ENCODE peak calls at places on chromosomes 16 and 17, in ten cellular contexts. F, V, W, Q, A, N, B, L, H and J are unnamed samples.

GRCh38 chr17:151004-151403 is 13.6 kb downstream of the SCGB1C2 start:
- DNase-seq in F (no peak), V (no peak), W (no peak), Q (no peak), A (no peak), N (no peak), B (peak), L (peak), H (no peak), J (no peak)

GRCh38 chr16:19863990-19864389 is 20.7 kb downstream of the GPRC5B start:
- DNase-seq in F (no peak), V (no peak), W (no peak), Q (no peak), A (no peak), N (no peak), B (no peak), L (no peak), H (no peak), J (no peak)

GRCh38 chr17:79808763-79809529 is 12.1 kb upstream of the CBX8 start:
- DNase-seq in F (no peak), V (peak), W (peak), Q (peak), A (no peak), N (no peak), B (no peak), L (no peak), H (no peak), J (peak)

GRCh38 chr16:54936086-54936978 is 5.7 kb downstream of the IRX5 start:
- DNase-seq in F (no peak), V (peak), W (no peak), Q (no peak), A (no peak), N (peak), B (no peak), L (no peak), H (no peak), J (peak)

GRCh38 chr16:85359147-85359822 is 247.0 kb upstream of the CIBAR2 start:
- DNase-seq in F (peak), V (no peak), W (no peak), Q (peak), A (no peak), N (no peak), B (no peak), L (no peak), H (no peak), J (peak)

GRCh38 chr17:70564006-70564620 is 394.8 kb downstream of the KCNJ2 start:
- DNase-seq in F (peak), V (no peak), W (no peak), Q (no peak), A (no peak), N (peak), B (no peak), L (no peak), H (no peak), J (no peak)

GRCh38 chr17:29568331-29569244 is at the start of gene TP53I13:
- DNase-seq in F (peak), V (peak), W (peak), Q (peak), A (peak), N (peak), B (peak), L (peak), H (peak), J (peak)

GRCh38 chr17:62869885-62870580 is 61.9 kb upstream of the MARCHF10 start:
- DNase-seq in F (peak), V (no peak), W (peak), Q (no peak), A (no peak), N (no peak), B (no peak), L (no peak), H (no peak), J (no peak)

GRCh38 chr16:75477680-75478473 is 13.4 kb upstream of the TMEM170A start:
- DNase-seq in F (no peak), V (no peak), W (no peak), Q (no peak), A (no peak), N (no peak), B (no peak), L (no peak), H (no peak), J (peak)

GRCh38 chr16:59188029-59188428 is 453.9 kb upstream of the GOT2 start:
- DNase-seq in F (no peak), V (no peak), W (no peak), Q (no peak), A (no peak), N (no peak), B (no peak), L (no peak), H (no peak), J (no peak)

GRCh38 chr16:69351309-69352027 is at the start of gene TMED6:
- DNase-seq in F (no peak), V (no peak), W (no peak), Q (peak), A (no peak), N (no peak), B (no peak), L (peak), H (no peak), J (no peak)

GRCh38 chr17:41687828-41688640 is 651 bp upstream of the EIF1 start:
- DNase-seq in F (peak), V (peak), W (peak), Q (peak), A (peak), N (no peak), B (peak), L (no peak), H (no peak), J (peak)

GRCh38 chr17:67532326-67532871 is 155.3 kb downstream of the PITPNC1 start:
- DNase-seq in F (no peak), V (peak), W (no peak), Q (peak), A (no peak), N (no peak), B (no peak), L (no peak), H (no peak), J (no peak)

GRCh38 chr17:15659236-15659635 is 24.9 kb downstream of the TRIM16 start:
- DNase-seq in F (no peak), V (no peak), W (no peak), Q (no peak), A (no peak), N (no peak), B (no peak), L (no peak), H (no peak), J (no peak)

GRCh38 chr16:74771656-74772315 is 2.8 kb downstream of the FA2H start:
- DNase-seq in F (no peak), V (no peak), W (no peak), Q (no peak), A (no peak), N (no peak), B (no peak), L (no peak), H (no peak), J (no peak)

GRCh38 chr17:36935681-36936454 is 1.4 kb upstream of the LHX1 start:
- DNase-seq in F (no peak), V (no peak), W (peak), Q (no peak), A (no peak), N (no peak), B (no peak), L (no peak), H (no peak), J (no peak)

GRCh38 chr17:48478224-48479013 is 48.4 kb upstream of the SKAP1 start:
- DNase-seq in F (no peak), V (no peak), W (no peak), Q (no peak), A (no peak), N (no peak), B (no peak), L (no peak), H (no peak), J (peak)

GRCh38 chr16:2969545-2970521 is 685 bp downstream of the PAQR4 start:
- DNase-seq in F (peak), V (peak), W (peak), Q (peak), A (no peak), N (peak), B (peak), L (peak), H (no peak), J (peak)

GRCh38 chr17:8022358-8023038 is 16.4 kb upstream of the ALOX15B start:
- DNase-seq in F (peak), V (no peak), W (no peak), Q (no peak), A (no peak), N (no peak), B (no peak), L (no peak), H (no peak), J (no peak)

GRCh38 chr16:80940069-80940856 is 66.4 kb downstream of the CMC2 start:
- DNase-seq in F (peak), V (no peak), W (no peak), Q (no peak), A (no peak), N (no peak), B (no peak), L (no peak), H (no peak), J (no peak)

GRCh38 chr16:49181812-49182211 is 99.8 kb downstream of the CBLN1 start:
- DNase-seq in F (no peak), V (no peak), W (no peak), Q (no peak), A (no peak), N (no peak), B (no peak), L (no peak), H (no peak), J (peak)

GRCh38 chr17:42783062-42783777 is 2.8 kb downstream of the WNK4 start:
- DNase-seq in F (peak), V (no peak), W (peak), Q (no peak), A (no peak), N (peak), B (no peak), L (no peak), H (no peak), J (no peak)

GRCh38 chr17:9195961-9196668 is 174.8 kb downstream of the NTN1 start:
- DNase-seq in F (no peak), V (peak), W (no peak), Q (no peak), A (no peak), N (no peak), B (no peak), L (no peak), H (no peak), J (no peak)

GRCh38 chr17:76723812-76724211 is 2.6 kb downstream of the JMJD6 start:
- DNase-seq in F (no peak), V (no peak), W (no peak), Q (no peak), A (no peak), N (no peak), B (no peak), L (no peak), H (no peak), J (no peak)

GRCh38 chr17:76727745-76728456 is 1.3 kb downstream of the METTL23 start:
- DNase-seq in F (no peak), V (no peak), W (no peak), Q (no peak), A (no peak), N (peak), B (peak), L (no peak), H (no peak), J (peak)

GRCh38 chr17:76726231-76726765 is at the start of gene JMJD6:
- DNase-seq in F (peak), V (peak), W (peak), Q (peak), A (peak), N (peak), B (peak), L (peak), H (peak), J (peak)

GRCh38 chr17:76725580-76726230 is 701 bp downstream of the JMJD6 start:
- DNase-seq in F (peak), V (peak), W (peak), Q (peak), A (peak), N (peak), B (peak), L (peak), H (no peak), J (peak)

DNA sequence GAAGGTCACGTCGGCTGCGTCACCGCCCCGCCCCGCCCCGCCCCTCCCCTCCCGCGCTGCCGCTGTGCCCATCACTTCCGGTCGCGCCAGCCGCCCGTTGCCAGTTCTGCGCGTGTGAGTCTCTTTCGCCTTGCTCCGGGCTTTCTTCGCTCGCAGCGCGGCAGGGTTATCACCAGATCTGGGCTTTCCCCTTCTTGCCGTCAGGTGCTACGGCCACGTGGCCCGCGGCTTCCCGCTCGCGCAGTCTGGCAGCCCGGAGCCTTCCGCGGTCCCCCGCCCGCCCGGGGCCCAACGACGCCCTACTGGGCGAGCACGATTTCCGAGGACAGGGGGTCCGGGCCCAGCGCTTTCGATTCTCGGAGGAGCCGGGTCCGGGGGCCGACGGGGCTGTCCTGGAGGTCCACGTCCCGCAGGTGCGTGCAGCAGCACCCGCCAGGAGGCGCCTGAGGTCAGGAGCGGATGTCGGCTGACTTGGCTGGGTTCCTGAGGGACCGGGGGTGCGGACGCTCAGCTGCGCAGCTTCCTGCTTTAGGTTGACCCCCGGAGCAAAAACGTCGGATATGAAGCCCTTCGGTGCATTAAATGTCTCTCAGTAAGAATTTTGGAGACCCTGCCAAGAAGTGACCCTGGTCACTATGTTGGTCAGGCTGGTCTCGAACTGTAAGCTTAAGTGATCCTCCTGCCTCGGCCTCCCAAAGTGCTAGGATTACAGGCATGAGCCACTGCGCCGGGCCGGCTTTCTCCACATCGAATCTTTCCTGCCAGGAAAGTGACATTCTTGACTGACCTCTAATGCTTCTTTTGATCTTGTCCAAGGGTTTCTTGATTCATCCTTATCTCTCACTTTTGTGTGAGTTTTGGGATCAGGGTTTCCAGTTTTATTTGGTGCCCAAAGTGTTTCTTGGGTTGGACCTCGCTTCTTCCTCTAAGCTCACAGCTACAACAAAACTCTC is at the start of gene METTL23:
- DNase-seq in F (peak), V (peak), W (peak), Q (peak), A (peak), N (peak), B (peak), L (peak), H (no peak), J (peak)
- TF ChIP-seq POLR2A in F (peak), V (no peak), W (peak), Q (no peak), A (no peak), N (peak), B (peak), L (no peak), H (no peak), J (peak)

DNA sequence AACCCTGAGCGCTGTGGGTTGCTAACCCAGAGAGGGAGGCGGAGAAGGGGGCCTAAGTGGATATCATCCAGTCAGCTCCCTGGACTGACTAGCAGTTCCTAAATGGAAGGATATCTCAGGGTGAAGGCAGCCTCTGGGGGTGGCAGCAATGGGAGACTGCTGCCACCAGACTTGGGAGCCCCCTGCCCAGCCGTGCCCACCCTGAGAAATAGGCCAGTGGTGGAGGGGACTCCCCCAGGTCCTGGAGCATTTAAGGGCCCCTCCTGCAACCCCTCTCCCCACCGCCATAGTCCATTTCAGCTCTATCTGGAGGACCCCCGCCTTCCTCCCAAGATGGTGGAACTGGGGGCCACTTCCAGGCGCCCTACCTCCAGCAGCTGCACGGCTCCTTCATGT is 8.4 kb downstream of the TSPOAP1 start:
- DNase-seq in F (no peak), V (no peak), W (no peak), Q (no peak), A (no peak), N (no peak), B (no peak), L (peak), H (no peak), J (no peak)
- H3K4me3 ChIP-seq in F (no peak), V (no peak), W (no peak), Q (no peak), A (no peak), N (no peak), B (no peak), L (no peak), H (no peak), J (no peak)

DNA sequence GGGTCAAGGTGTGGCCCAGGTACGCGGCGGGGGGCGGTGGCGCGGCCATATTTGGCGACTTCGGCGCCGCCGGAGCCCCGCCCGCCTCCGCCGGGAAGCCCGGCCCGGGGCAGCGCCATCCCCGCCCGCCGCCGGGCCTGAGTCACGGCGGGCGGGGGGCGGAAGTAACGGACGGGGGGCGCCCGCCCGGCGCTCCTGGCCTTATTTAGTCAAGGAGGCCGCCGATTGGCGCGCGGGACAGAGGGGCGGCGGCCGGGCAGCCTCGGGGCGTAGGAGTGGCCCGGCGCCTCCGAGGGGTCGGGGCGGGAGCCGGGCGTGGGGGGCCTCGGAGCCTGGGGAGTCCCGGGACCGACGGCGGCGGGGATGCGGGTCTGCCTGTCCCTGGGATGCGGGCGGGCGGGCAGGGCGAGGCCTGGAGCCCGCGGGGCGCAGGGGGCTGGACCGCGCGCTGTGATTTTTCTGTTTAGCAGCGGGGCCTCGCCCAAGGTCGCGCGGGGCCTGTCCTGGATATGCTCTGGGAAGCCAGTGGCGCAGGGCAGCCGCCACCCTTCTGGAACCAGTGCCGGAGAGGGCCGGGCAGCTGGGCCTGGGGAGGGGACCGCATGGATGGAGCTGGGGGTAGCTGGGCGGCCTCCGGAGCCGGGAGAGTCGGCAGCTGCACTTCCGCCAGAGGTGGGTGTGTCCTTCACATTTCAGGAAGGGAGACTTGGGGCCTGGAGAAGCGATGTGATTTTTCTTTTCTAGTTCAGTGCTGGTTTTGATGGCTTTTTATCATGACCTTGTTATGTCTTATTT is 2.3 kb upstream of the ACTG1 start:
- DNase-seq in F (peak), V (peak), W (peak), Q (peak), A (peak), N (peak), B (peak), L (peak), H (no peak), J (peak)
- TF ChIP-seq POLR2A in F (no peak), V (peak), W (peak), Q (peak), A (peak), N (peak), B (peak), L (peak), H (peak), J (peak)

GRCh38 chr16:10708969-10709368 is 14.2 kb upstream of the TEKT5 start:
- DNase-seq in F (no peak), V (no peak), W (no peak), Q (no peak), A (no peak), N (no peak), B (no peak), L (no peak), H (no peak), J (no peak)
- H3K4me3 ChIP-seq in F (no peak), V (no peak), W (no peak), Q (no peak), A (no peak), N (no peak), B (no peak), L (no peak), H (no peak), J (no peak)

GRCh38 chr16:22267764-22268163 is 29.4 kb upstream of the POLR3E start:
- DNase-seq in F (no peak), V (no peak), W (no peak), Q (no peak), A (no peak), N (no peak), B (no peak), L (no peak), H (no peak), J (no peak)

GRCh38 chr16:22274916-22275315 is 22.3 kb upstream of the POLR3E start:
- DNase-seq in F (no peak), V (no peak), W (no peak), Q (no peak), A (no peak), N (no peak), B (no peak), L (no peak), H (no peak), J (no peak)

GRCh38 chr16:22265351-22265750 is 31.9 kb upstream of the POLR3E start:
- DNase-seq in F (no peak), V (no peak), W (no peak), Q (no peak), A (no peak), N (no peak), B (no peak), L (no peak), H (no peak), J (no peak)

GRCh38 chr16:22266546-22266945 is 30.7 kb upstream of the POLR3E start:
- DNase-seq in F (no peak), V (no peak), W (no peak), Q (no peak), A (no peak), N (no peak), B (no peak), L (no peak), H (no peak), J (no peak)

DNA sequence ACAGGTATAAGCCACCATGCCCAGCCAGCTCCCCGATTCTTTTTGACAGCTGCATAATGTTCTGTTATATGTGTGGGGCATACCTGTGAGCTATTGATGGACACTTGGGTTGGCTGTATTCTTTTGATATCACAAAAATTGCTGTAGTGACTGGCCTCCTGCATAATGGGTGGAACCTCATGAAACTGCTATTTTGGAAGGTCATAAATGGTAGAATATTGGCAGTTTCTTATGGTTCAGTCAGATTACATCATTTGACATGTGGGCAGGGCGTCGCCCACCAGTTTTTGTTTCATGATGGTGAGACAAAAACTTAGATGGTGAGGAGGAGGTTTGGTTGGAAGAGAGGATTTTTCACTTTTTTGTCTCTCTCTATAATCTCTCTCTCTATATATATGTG is 26.7 kb upstream of the POLR3E start:
- DNase-seq in F (no peak), V (no peak), W (no peak), Q (no peak), A (no peak), N (no peak), B (no peak), L (no peak), H (no peak), J (no peak)
- TF ChIP-seq POLR2A in F (no peak), V (no peak), W (no peak), Q (no peak), A (no peak), N (no peak), B (no peak), L (no peak), H (no peak), J (no peak)

GRCh38 chr17:68596411-68596945 is 4.7 kb downstream of the FAM20A start:
- DNase-seq in F (no peak), V (no peak), W (no peak), Q (no peak), A (no peak), N (no peak), B (no peak), L (no peak), H (no peak), J (no peak)
- H3K4me3 ChIP-seq in F (no peak), V (no peak), W (no peak), Q (no peak), A (no peak), N (no peak), B (no peak), L (peak), H (no peak), J (no peak)

GRCh38 chr16:56651586-56651985 is at the start of gene MT1B:
- DNase-seq in F (no peak), V (no peak), W (no peak), Q (no peak), A (no peak), N (no peak), B (no peak), L (no peak), H (no peak), J (no peak)
- TF ChIP-seq POLR2A in F (no peak), V (no peak), W (no peak), Q (no peak), A (no peak), N (no peak), B (no peak), L (no peak), H (no peak), J (no peak)

GRCh38 chr16:88680554-88681083 is 5.7 kb downstream of the SNAI3 start:
- DNase-seq in F (no peak), V (no peak), W (no peak), Q (no peak), A (no peak), N (no peak), B (no peak), L (no peak), H (no peak), J (no peak)
- H3K4me3 ChIP-seq in F (no peak), V (no peak), W (no peak), Q (no peak), A (no peak), N (no peak), B (no peak), L (no peak), H (no peak), J (no peak)